ENCODE peak calls at places on chromosomes 12 and 14, in four cellular contexts. N is PC-3, T is GM23248, X is neural progenitor cell. W is an unnamed sample. For H3F3A, the result is how much of the 10 kb centered on the place peaks cover.

GRCh38 chr12:56461235-56462159 is 6.9 kb upstream of the SPRYD4 start:
- DNase-seq in X (no peak), N (peak), T (peak), W (no peak)

GRCh38 chr12:25670076-25671055 is 117.3 kb upstream of the LMNTD1 start:
- DNase-seq in T (peak), N (peak), X (no peak), W (no peak)

GRCh38 chr14:54685286-54685845 is 118.4 kb downstream of the SAMD4A start:
- DNase-seq in N (no peak), T (no peak), X (no peak), W (no peak)

GRCh38 chr12:34386621-34387255 is 364.4 kb downstream of the ALG10 start:
- DNase-seq in T (no peak), X (no peak), N (no peak), W (no peak)

GRCh38 chr14:68312884-68313725 is 479.8 kb downstream of the ZFP36L1 start:
- DNase-seq in N (no peak), T (no peak), X (peak), W (peak)

GRCh38 chr14:104239866-104240301 is 101.5 kb downstream of the KIF26A start:
- DNase-seq in X (no peak), N (no peak), T (no peak), W (no peak)

GRCh38 chr12:6688543-6688999 is 604 bp downstream of the ZNF384 start:
- DNase-seq in T (peak), N (no peak), X (no peak), W (peak)

GRCh38 chr12:67598598-67598997 is 49.9 kb upstream of the DYRK2 start:
- DNase-seq in T (no peak), N (no peak), X (no peak), W (no peak)

GRCh38 chr12:53190108-53190729 is 9.5 kb upstream of the CSAD start:
- DNase-seq in T (peak), X (peak), N (peak), W (peak)

GRCh38 chr12:119839201-119839600 is 37.9 kb downstream of the CIT start:
- DNase-seq in T (no peak), N (no peak), X (no peak), W (no peak)

GRCh38 chr12:119841433-119842210 is 35.5 kb downstream of the CIT start:
- DNase-seq in N (no peak), X (no peak), T (peak), W (no peak)

GRCh38 chr12:119842380-119842779 is 34.7 kb downstream of the CIT start:
- DNase-seq in N (no peak), T (no peak), X (no peak), W (no peak)

GRCh38 chr12:119840617-119841016 is 36.5 kb downstream of the CIT start:
- DNase-seq in T (no peak), X (no peak), N (no peak), W (no peak)

DNA sequence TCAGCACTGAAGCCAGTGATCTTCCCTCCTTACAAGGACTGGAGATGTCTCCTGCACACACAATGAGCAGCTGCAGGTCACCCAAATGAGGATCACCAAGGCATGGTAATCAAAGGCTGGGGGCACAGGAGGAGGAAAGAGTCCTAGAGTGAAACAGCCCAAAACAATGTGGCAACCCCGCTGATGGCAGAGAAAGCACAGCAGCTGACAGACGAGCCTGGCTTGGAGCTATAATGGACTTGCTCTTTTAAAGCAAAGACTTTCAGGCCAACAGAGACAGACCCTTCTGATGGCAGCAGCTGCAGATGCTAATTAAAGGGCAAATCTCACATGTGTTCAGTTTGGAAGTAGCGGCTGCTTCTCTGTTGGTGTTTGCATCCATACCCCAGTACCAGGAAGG is 38.3 kb downstream of the CIT start:
- DNase-seq in X (no peak), T (no peak), N (no peak), W (no peak)
- H3F3A ChIP-seq in X (under half), T (under half), N (under half), W (under half)

GRCh38 chr14:73238262-73238852 is 1.1 kb downstream of the PAPLN start:
- DNase-seq in X (peak), T (peak), N (peak), W (no peak)
- TF ChIP-seq EZH2 in X (peak), T (peak), N (peak), W (no peak)

GRCh38 chr12:120690083-120690450 is 3.1 kb downstream of the MLEC start:
- DNase-seq in X (no peak), N (no peak), T (no peak), W (no peak)

GRCh38 chr12:120690978-120691377 is 4.0 kb downstream of the MLEC start:
- DNase-seq in N (no peak), X (no peak), T (no peak), W (no peak)

GRCh38 chr12:120688527-120689071 is 1.6 kb downstream of the MLEC start:
- DNase-seq in X (no peak), T (peak), N (peak), W (no peak)

GRCh38 chr12:120687570-120688289 is 781 bp downstream of the MLEC start:
- DNase-seq in X (peak), T (peak), N (peak), W (peak)

DNA sequence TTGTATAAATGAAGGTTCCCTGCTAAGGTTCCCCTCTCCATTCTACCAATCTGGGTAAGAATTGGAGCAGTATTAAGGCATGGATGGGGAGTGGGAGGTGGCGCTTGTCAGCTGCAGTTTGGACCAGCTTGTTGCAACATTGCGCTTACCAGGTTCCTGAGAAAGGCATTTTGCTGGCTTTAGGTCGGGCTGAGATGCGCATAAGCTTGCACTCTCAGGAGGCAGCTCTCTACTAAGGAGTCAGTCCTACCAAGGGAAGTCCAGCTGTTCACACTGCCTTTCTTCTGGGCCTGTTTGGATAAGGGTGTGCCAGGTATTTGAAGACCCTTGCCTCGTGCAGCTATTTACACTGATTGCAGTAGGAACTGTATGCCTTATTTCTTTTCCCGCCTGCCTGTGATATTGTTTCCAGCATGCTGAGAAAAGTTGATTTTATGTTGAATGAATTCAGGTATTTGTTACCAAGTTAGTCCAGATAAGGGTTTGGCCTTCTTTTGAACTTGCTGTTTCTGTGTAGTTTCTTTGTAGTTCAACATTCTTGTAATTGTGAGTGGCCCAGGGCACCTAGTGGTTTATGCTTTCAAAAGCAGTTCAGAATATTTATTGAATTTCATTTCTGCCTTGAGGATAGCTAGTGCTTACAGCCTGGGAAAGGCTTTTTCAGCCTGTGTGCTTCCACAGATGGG is 2.6 kb downstream of the MLEC start:
- DNase-seq in X (no peak), T (no peak), N (no peak), W (no peak)
- H3K9ac ChIP-seq in X (no peak), T (peak), N (no peak), W (no peak)

GRCh38 chr14:23725528-23725927 is 89.4 kb downstream of the DHRS2 start:
- DNase-seq in X (no peak), N (no peak), T (no peak), W (no peak)

GRCh38 chr14:23723911-23724310 is 87.7 kb downstream of the DHRS2 start:
- DNase-seq in T (no peak), X (no peak), N (no peak), W (no peak)

GRCh38 chr14:23719225-23719985 is 83.2 kb downstream of the DHRS2 start:
- DNase-seq in X (no peak), N (no peak), T (no peak), W (no peak)

GRCh38 chr14:23725980-23726746 is 90.0 kb downstream of the DHRS2 start:
- DNase-seq in T (peak), N (peak), X (no peak), W (no peak)

DNA sequence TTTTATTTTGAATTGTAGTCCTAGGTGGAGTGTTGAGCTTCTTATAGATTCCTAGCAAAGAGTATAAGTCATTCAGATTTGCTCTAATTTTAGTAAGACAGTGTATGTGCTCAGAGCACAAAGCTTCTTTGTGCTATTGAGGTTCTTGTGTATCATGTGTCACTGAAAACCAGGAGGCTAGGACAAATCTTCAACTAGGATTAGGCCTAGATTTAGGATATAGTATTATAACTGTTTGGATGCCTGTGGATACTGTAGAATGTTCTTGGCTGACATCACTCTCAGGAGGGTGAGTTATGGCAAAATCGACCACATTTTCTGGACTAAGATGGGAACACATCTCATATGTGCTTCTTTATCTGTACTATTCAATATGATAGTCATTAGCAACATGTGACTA is 86.5 kb downstream of the DHRS2 start:
- DNase-seq in X (no peak), N (no peak), T (no peak), W (no peak)
- H3F3A ChIP-seq in X (under half), N (under half), T (under half), W (under half)

GRCh38 chr14:77142289-77142814 is 761 bp upstream of the ZDHHC22 start:
- DNase-seq in N (no peak), X (peak), T (no peak), W (no peak)

GRCh38 chr14:77144412-77145115 is 3.0 kb upstream of the ZDHHC22 start:
- DNase-seq in X (no peak), T (no peak), N (no peak), W (no peak)

GRCh38 chr14:77141592-77142288 is at the start of gene ZDHHC22:
- DNase-seq in T (no peak), N (no peak), X (no peak), W (no peak)

GRCh38 chr14:77140937-77141591 is 527 bp downstream of the ZDHHC22 start:
- DNase-seq in X (peak), T (peak), N (peak), W (no peak)

GRCh38 chr14:77143071-77143470 is 1.5 kb upstream of the ZDHHC22 start:
- DNase-seq in T (no peak), X (no peak), N (no peak), W (no peak)
- TF ChIP-seq EZH2 in T (no peak), X (no peak), N (no peak), W (no peak)

GRCh38 chr12:89073659-89074058 is 278.6 kb downstream of the DUSP6 start:
- DNase-seq in X (no peak), N (no peak), T (no peak), W (no peak)
- H3K9ac ChIP-seq in X (no peak), N (no peak), T (no peak), W (no peak)

W was measured in MM.1S.